ENCODE peak calls at places on chromosome 9, in five cellular contexts. One of them, this sample, is unnamed.

GRCh38 chr9:22244141-22245011 is 202.2 kb upstream of the DMRTA1 start:
- DNase-seq in CD8-positive, alpha-beta T cell: peak; percentile 21
- DNase-seq in fibroblast of mammary gland: peak; percentile 65
- DNase-seq in body of pancreas: peak; percentile 18
- DNase-seq in choroid plexus epithelial cell: peak; percentile 88
- DNase-seq in this sample: peak; percentile 81

GRCh38 chr9:73451003-73451402 is 299.3 kb downstream of the ANXA1 start:
- DNase-seq in CD8-positive, alpha-beta T cell: no peak
- DNase-seq in fibroblast of mammary gland: no peak
- DNase-seq in body of pancreas: no peak
- DNase-seq in choroid plexus epithelial cell: no peak
- DNase-seq in this sample: no peak

GRCh38 chr9:96417610-96418073 is 528 bp downstream of the ZNF367 start:
- DNase-seq in CD8-positive, alpha-beta T cell: no peak
- DNase-seq in fibroblast of mammary gland: no peak
- DNase-seq in body of pancreas: peak; percentile 27
- DNase-seq in choroid plexus epithelial cell: no peak
- DNase-seq in this sample: no peak

GRCh38 chr9:126301985-126302603 is 24.5 kb upstream of the MVB12B start:
- DNase-seq in CD8-positive, alpha-beta T cell: peak; percentile 66
- DNase-seq in fibroblast of mammary gland: peak; percentile 58
- DNase-seq in body of pancreas: peak; percentile 39
- DNase-seq in choroid plexus epithelial cell: peak; percentile 78
- DNase-seq in this sample: peak; percentile 66

GRCh38 chr9:73118898-73119554 is 32.6 kb upstream of the ANXA1 start:
- DNase-seq in CD8-positive, alpha-beta T cell: no peak
- DNase-seq in fibroblast of mammary gland: peak; percentile 91
- DNase-seq in body of pancreas: no peak
- DNase-seq in choroid plexus epithelial cell: peak; percentile 63
- DNase-seq in this sample: peak; percentile 75

GRCh38 chr9:127721391-127721821 is 5.5 kb downstream of the TTC16 start:
- DNase-seq in CD8-positive, alpha-beta T cell: no peak
- DNase-seq in fibroblast of mammary gland: no peak
- DNase-seq in body of pancreas: no peak
- DNase-seq in choroid plexus epithelial cell: no peak
- DNase-seq in this sample: no peak

GRCh38 chr9:14061921-14062320 is 252.0 kb downstream of the NFIB start:
- DNase-seq in CD8-positive, alpha-beta T cell: no peak
- DNase-seq in fibroblast of mammary gland: no peak
- DNase-seq in body of pancreas: no peak
- DNase-seq in choroid plexus epithelial cell: no peak
- DNase-seq in this sample: no peak

GRCh38 chr9:129613520-129614175 is 7.3 kb downstream of the C9orf50 start:
- DNase-seq in CD8-positive, alpha-beta T cell: no peak
- DNase-seq in fibroblast of mammary gland: no peak
- DNase-seq in body of pancreas: peak; percentile 64
- DNase-seq in choroid plexus epithelial cell: no peak
- DNase-seq in this sample: no peak

GRCh38 chr9:94952553-94953373 is 226.3 kb downstream of the AOPEP start:
- DNase-seq in CD8-positive, alpha-beta T cell: no peak
- DNase-seq in fibroblast of mammary gland: no peak
- DNase-seq in body of pancreas: peak; percentile 20
- DNase-seq in choroid plexus epithelial cell: no peak
- DNase-seq in this sample: peak; percentile 71

GRCh38 chr9:121645853-121646807 is 5.3 kb upstream of the DAB2IP start:
- DNase-seq in CD8-positive, alpha-beta T cell: no peak
- DNase-seq in fibroblast of mammary gland: no peak
- DNase-seq in body of pancreas: no peak
- DNase-seq in choroid plexus epithelial cell: no peak
- DNase-seq in this sample: no peak

GRCh38 chr9:90882991-90883600 is 81.5 kb downstream of the SYK start:
- DNase-seq in CD8-positive, alpha-beta T cell: no peak
- DNase-seq in fibroblast of mammary gland: no peak
- DNase-seq in body of pancreas: no peak
- DNase-seq in choroid plexus epithelial cell: no peak
- DNase-seq in this sample: no peak

GRCh38 chr9:135498381-135499126 is 1.9 kb upstream of the MRPS2 start:
- DNase-seq in CD8-positive, alpha-beta T cell: no peak
- DNase-seq in fibroblast of mammary gland: no peak
- DNase-seq in body of pancreas: peak; percentile 10
- DNase-seq in choroid plexus epithelial cell: no peak
- DNase-seq in this sample: no peak

GRCh38 chr9:101848485-101848919 is 110.1 kb upstream of the GRIN3A start:
- DNase-seq in CD8-positive, alpha-beta T cell: no peak
- DNase-seq in fibroblast of mammary gland: peak; percentile 72
- DNase-seq in body of pancreas: no peak
- DNase-seq in choroid plexus epithelial cell: peak; percentile 10
- DNase-seq in this sample: no peak

GRCh38 chr9:91423785-91424402 is at the start of gene NFIL3:
- DNase-seq in CD8-positive, alpha-beta T cell: peak; percentile 60
- DNase-seq in fibroblast of mammary gland: peak; percentile 65
- DNase-seq in body of pancreas: peak; percentile 88
- DNase-seq in choroid plexus epithelial cell: peak; percentile 81
- DNase-seq in this sample: peak; percentile 78

GRCh38 chr9:134914501-134914834 is 3.2 kb downstream of the FCN1 start:
- DNase-seq in CD8-positive, alpha-beta T cell: no peak
- DNase-seq in fibroblast of mammary gland: no peak
- DNase-seq in body of pancreas: no peak
- DNase-seq in choroid plexus epithelial cell: no peak
- DNase-seq in this sample: no peak

GRCh38 chr9:116039893-116040292 is 113.7 kb upstream of the PAPPA start:
- DNase-seq in CD8-positive, alpha-beta T cell: no peak
- DNase-seq in fibroblast of mammary gland: no peak
- DNase-seq in body of pancreas: no peak
- DNase-seq in choroid plexus epithelial cell: no peak
- DNase-seq in this sample: no peak

GRCh38 chr9:74696520-74696919 is 191.2 kb downstream of the TRPM6 start:
- DNase-seq in CD8-positive, alpha-beta T cell: no peak
- DNase-seq in fibroblast of mammary gland: no peak
- DNase-seq in body of pancreas: no peak
- DNase-seq in choroid plexus epithelial cell: no peak
- DNase-seq in this sample: no peak

GRCh38 chr9:101727621-101728524 is 10.6 kb downstream of the GRIN3A start:
- DNase-seq in CD8-positive, alpha-beta T cell: no peak
- DNase-seq in fibroblast of mammary gland: peak; percentile 24
- DNase-seq in body of pancreas: peak; percentile 19
- DNase-seq in choroid plexus epithelial cell: peak; percentile 54
- DNase-seq in this sample: peak; percentile 18

GRCh38 chr9:72453797-72454196 is 67.6 kb upstream of the TMC1 start:
- DNase-seq in CD8-positive, alpha-beta T cell: no peak
- DNase-seq in fibroblast of mammary gland: no peak
- DNase-seq in body of pancreas: no peak
- DNase-seq in choroid plexus epithelial cell: no peak
- DNase-seq in this sample: no peak

GRCh38 chr9:131709741-131710499 is 30.0 kb downstream of the RAPGEF1 start:
- DNase-seq in CD8-positive, alpha-beta T cell: peak; percentile 63
- DNase-seq in fibroblast of mammary gland: peak; percentile 59
- DNase-seq in body of pancreas: no peak
- DNase-seq in choroid plexus epithelial cell: peak; percentile 52
- DNase-seq in this sample: peak; percentile 51

GRCh38 chr9:129306318-129306973 is 128.4 kb upstream of the IER5L start:
- DNase-seq in CD8-positive, alpha-beta T cell: no peak
- DNase-seq in fibroblast of mammary gland: no peak
- DNase-seq in body of pancreas: no peak
- DNase-seq in choroid plexus epithelial cell: no peak
- DNase-seq in this sample: no peak

GRCh38 chr9:125902224-125902623 is 155.1 kb downstream of the PBX3 start:
- DNase-seq in CD8-positive, alpha-beta T cell: no peak
- DNase-seq in fibroblast of mammary gland: peak; percentile 57
- DNase-seq in body of pancreas: no peak
- DNase-seq in choroid plexus epithelial cell: no peak
- DNase-seq in this sample: no peak

GRCh38 chr9:28764532-28764931 is 1191.3 kb upstream of the C9orf72 start:
- DNase-seq in CD8-positive, alpha-beta T cell: no peak
- DNase-seq in fibroblast of mammary gland: no peak
- DNase-seq in body of pancreas: no peak
- DNase-seq in choroid plexus epithelial cell: no peak
- DNase-seq in this sample: no peak

GRCh38 chr9:89400398-89401116 is 82.3 kb downstream of the SECISBP2 start:
- DNase-seq in CD8-positive, alpha-beta T cell: no peak
- DNase-seq in fibroblast of mammary gland: no peak
- DNase-seq in body of pancreas: no peak
- DNase-seq in choroid plexus epithelial cell: no peak
- DNase-seq in this sample: no peak

GRCh38 chr9:82597225-82598158 is 465.4 kb downstream of the RASEF start:
- DNase-seq in CD8-positive, alpha-beta T cell: no peak
- DNase-seq in fibroblast of mammary gland: no peak
- DNase-seq in body of pancreas: peak; percentile 20
- DNase-seq in choroid plexus epithelial cell: peak; percentile 48
- DNase-seq in this sample: no peak

DNA sequence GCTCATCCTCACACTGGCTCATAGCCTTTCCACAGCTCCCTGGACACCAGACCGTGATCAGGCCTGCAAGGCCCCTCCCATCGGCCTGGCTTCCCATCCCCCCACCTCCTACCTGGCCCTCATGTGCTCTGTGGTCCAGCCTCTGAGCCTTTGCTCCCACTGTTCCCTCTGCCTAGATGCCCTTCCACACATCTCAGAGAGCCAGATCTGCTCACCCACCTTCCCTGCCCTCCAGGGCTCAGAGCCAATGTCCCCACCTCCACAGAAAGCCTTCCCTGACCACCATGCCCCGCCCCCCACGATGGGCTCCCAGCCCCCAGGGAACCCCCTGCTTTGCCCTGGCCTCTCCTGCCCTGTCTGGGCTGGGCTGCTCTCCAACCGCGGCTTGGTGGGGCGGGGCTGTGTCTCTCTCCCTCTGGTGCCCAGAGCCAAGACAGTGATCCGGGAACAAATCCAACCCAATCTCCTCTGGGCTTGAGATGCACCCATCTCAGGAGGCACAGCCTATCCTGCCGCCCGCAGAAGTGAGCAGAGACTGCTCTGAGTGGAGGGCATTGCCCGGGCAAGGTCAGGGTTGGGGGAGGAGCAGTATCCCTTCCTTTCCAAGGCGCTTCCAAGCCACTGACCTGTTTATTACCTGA is 1.6 kb downstream of the NINJ1 start:
- DNase-seq in CD8-positive, alpha-beta T cell: no peak
- DNase-seq in fibroblast of mammary gland: peak; percentile 52
- DNase-seq in body of pancreas: peak; percentile 79
- DNase-seq in choroid plexus epithelial cell: peak; percentile 51
- DNase-seq in this sample: no peak
- H3K4me3 ChIP-seq in CD8-positive, alpha-beta T cell: peak overlapping the region; percentile 89
- H3K4me3 ChIP-seq in fibroblast of mammary gland: no peak overlapping the region
- H3K4me3 ChIP-seq in body of pancreas: no peak overlapping the region
- H3K4me3 ChIP-seq in choroid plexus epithelial cell: peak overlapping the region; percentile 80
- H3K4me3 ChIP-seq in this sample: peak overlapping the region; percentile 70

GRCh38 chr9:110668528-110669167 is at the start of gene MUSK:
- DNase-seq in CD8-positive, alpha-beta T cell: no peak
- DNase-seq in fibroblast of mammary gland: no peak
- DNase-seq in body of pancreas: no peak
- DNase-seq in choroid plexus epithelial cell: no peak
- DNase-seq in this sample: no peak
- H3K4me3 ChIP-seq in CD8-positive, alpha-beta T cell: no peak within 1 kb of the TSS
- H3K4me3 ChIP-seq in fibroblast of mammary gland: no peak within 1 kb of the TSS
- H3K4me3 ChIP-seq in body of pancreas: no peak within 1 kb of the TSS
- H3K4me3 ChIP-seq in choroid plexus epithelial cell: no peak within 1 kb of the TSS
- H3K4me3 ChIP-seq in this sample: no peak within 1 kb of the TSS

GRCh38 chr9:86045654-86046053 is 53.7 kb downstream of the GOLM1 start:
- DNase-seq in CD8-positive, alpha-beta T cell: no peak
- DNase-seq in fibroblast of mammary gland: no peak
- DNase-seq in body of pancreas: no peak
- DNase-seq in choroid plexus epithelial cell: no peak
- DNase-seq in this sample: no peak
- H3K4me3 ChIP-seq in CD8-positive, alpha-beta T cell: no peak overlapping the region
- H3K4me3 ChIP-seq in fibroblast of mammary gland: no peak overlapping the region
- H3K4me3 ChIP-seq in body of pancreas: no peak overlapping the region
- H3K4me3 ChIP-seq in choroid plexus epithelial cell: no peak overlapping the region
- H3K4me3 ChIP-seq in this sample: no peak overlapping the region

GRCh38 chr9:114396558-114397218 is 8.9 kb upstream of the AKNA start:
- DNase-seq in CD8-positive, alpha-beta T cell: no peak
- DNase-seq in fibroblast of mammary gland: peak; percentile 52
- DNase-seq in body of pancreas: no peak
- DNase-seq in choroid plexus epithelial cell: peak; percentile 85
- DNase-seq in this sample: peak; percentile 71
- H3K4me3 ChIP-seq in CD8-positive, alpha-beta T cell: peak overlapping the region; percentile 98
- H3K4me3 ChIP-seq in fibroblast of mammary gland: no peak overlapping the region
- H3K4me3 ChIP-seq in body of pancreas: no peak overlapping the region
- H3K4me3 ChIP-seq in choroid plexus epithelial cell: peak overlapping the region; percentile 66
- H3K4me3 ChIP-seq in this sample: peak overlapping the region; percentile 79

DNA sequence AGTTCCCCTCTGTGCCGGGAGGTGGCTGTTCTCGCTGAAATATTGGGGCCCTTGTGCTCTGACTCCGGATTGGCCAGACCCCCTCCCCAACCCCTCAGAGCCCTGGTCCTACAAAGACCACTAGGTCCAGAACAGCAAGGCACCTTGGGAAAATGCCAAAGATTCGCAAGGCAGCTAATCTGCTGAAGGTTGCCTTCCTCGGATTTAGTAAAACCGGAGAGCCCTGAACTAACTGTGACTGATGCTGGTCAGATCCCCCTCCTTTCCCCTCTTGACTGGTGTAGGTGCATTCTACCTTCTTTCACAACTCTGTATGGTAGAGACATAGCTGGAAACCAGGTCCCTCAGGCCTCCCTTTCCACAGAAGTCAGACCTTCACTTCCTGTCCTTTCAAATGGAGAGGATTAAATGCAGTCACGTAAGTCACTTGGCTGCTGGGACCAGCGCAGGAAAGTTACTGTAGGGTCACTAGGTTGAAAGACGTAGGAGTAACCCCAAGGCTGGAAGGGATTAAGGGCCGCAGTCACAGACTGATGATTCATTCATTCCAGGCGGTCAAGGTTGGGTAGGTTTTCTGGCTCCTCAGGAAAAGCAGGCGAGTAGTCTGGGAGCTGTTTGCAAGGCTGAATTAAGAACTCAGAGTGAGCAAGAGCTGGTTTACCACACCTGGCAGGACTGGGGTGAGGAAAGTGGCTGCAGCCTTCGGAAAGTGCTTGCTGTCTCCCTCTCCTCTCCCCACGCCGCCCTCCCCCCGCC is 5.3 kb downstream of the BARX1 start:
- DNase-seq in CD8-positive, alpha-beta T cell: no peak
- DNase-seq in fibroblast of mammary gland: peak; percentile 26
- DNase-seq in body of pancreas: no peak
- DNase-seq in choroid plexus epithelial cell: no peak
- DNase-seq in this sample: no peak
- H3K4me3 ChIP-seq in CD8-positive, alpha-beta T cell: no peak overlapping the region
- H3K4me3 ChIP-seq in fibroblast of mammary gland: no peak overlapping the region
- H3K4me3 ChIP-seq in body of pancreas: no peak overlapping the region
- H3K4me3 ChIP-seq in choroid plexus epithelial cell: no peak overlapping the region
- H3K4me3 ChIP-seq in this sample: no peak overlapping the region

This sample was measured in fibroblast of pulmonary artery.